ENCODE peak calls at places on chromosomes 4 and X, in eight cellular contexts. F, K, P, W, U, O, Q and V are unnamed samples.

GRCh38 chrX:129701624-129702069 is 37.1 kb upstream of the XPNPEP2 start:
- DNase-seq in W (peak), Q (no peak), U (no peak), O (no peak), K (no peak), F (no peak), P (no peak), V (no peak)

GRCh38 chr4:1012031-1012739 is 759 bp downstream of the FGFRL1 start:
- DNase-seq in Q (peak), P (peak), F (peak), U (no peak), K (peak), W (no peak), O (no peak), V (no peak)

GRCh38 chr4:38684271-38684670 is 20.3 kb downstream of the KLF3 start:
- DNase-seq in U (no peak), F (no peak), O (no peak), Q (no peak), P (no peak), K (no peak), W (no peak), V (no peak)

GRCh38 chrX:41906515-41907165 is 16.7 kb downstream of the CASK start:
- DNase-seq in Q (no peak), U (no peak), O (no peak), K (no peak), W (no peak), P (peak), F (peak), V (no peak)

GRCh38 chrX:56462389-56462788 is 101.0 kb upstream of the UBQLN2 start:
- DNase-seq in W (no peak), P (no peak), U (no peak), F (no peak), Q (no peak), O (peak), K (no peak), V (no peak)

GRCh38 chrX:69179380-69179911 is 14.2 kb upstream of the PJA1 start:
- DNase-seq in U (no peak), K (no peak), F (no peak), Q (peak), W (no peak), P (no peak), O (no peak), V (no peak)

GRCh38 chr4:183746305-183747229 is 87.5 kb downstream of the TRAPPC11 start:
- DNase-seq in F (no peak), O (no peak), W (no peak), U (no peak), P (no peak), K (no peak), Q (no peak), V (no peak)

GRCh38 chr4:114173968-114174367 is 194.5 kb upstream of the ARSJ start:
- DNase-seq in O (no peak), W (no peak), P (no peak), K (no peak), Q (no peak), F (no peak), U (no peak), V (no peak)

GRCh38 chr4:83490876-83491450 is 6.1 kb upstream of the ABRAXAS1 start:
- DNase-seq in P (no peak), W (peak), F (peak), K (no peak), Q (peak), U (no peak), O (peak), V (no peak)

GRCh38 chr4:121096629-121097028 is 24.3 kb upstream of the NDNF start:
- DNase-seq in W (peak), U (no peak), P (no peak), Q (peak), F (peak), K (no peak), O (peak), V (no peak)

GRCh38 chr4:67700119-67700873 is 659 bp downstream of the UBA6 start:
- DNase-seq in U (no peak), Q (no peak), O (peak), W (no peak), F (peak), K (no peak), P (peak), V (no peak)